ENCODE peak calls at places on chromosomes 3 and 15, in nine cellular contexts. K is IMR-90, F is GM12865, I is BJ, T is BE2C, M is hepatocyte, X is PC-9, J is HL-60, W is fibroblast of mammary gland. E is an unnamed sample.

GRCh38 chr3:45599424-45599886 is 4.9 kb downstream of the LIMD1 start:
- DNase-seq in K (no peak), F (no peak), I (no peak), T (no peak), M (no peak), X (no peak), J (no peak), W (no peak), E (no peak)

GRCh38 chr3:79651536-79652065 is 116.2 kb downstream of the ROBO1 start:
- DNase-seq in K (no peak), F (no peak), I (no peak), T (peak), M (no peak), X (no peak), J (no peak), W (no peak), E (no peak)

GRCh38 chr3:160784853-160785252 is 28.8 kb downstream of the PPM1L start:
- DNase-seq in K (no peak), F (no peak), I (no peak), T (no peak), M (peak), X (peak), J (no peak), W (no peak), E (peak)

GRCh38 chr3:171193693-171194092 is 167.2 kb upstream of the SLC2A2 start:
- DNase-seq in K (peak), F (no peak), I (no peak), T (no peak), M (no peak), X (no peak), J (no peak), W (no peak), E (no peak)

GRCh38 chr3:72062017-72062416 is 277.1 kb upstream of the PROK2 start:
- DNase-seq in K (no peak), F (no peak), I (no peak), T (no peak), M (no peak), X (no peak), J (no peak), W (no peak), E (no peak)

GRCh38 chr3:12644297-12644937 is 19.5 kb downstream of the RAF1 start:
- DNase-seq in K (peak), F (no peak), I (no peak), T (no peak), M (no peak), X (no peak), J (no peak), W (peak), E (no peak)

GRCh38 chr15:29471757-29472156 is 202.1 kb upstream of the NSMCE3 start:
- DNase-seq in K (no peak), F (no peak), I (no peak), T (no peak), M (no peak), X (no peak), J (no peak), W (no peak), E (no peak)

GRCh38 chr3:43413676-43414368 is 127.5 kb downstream of the SNRK start:
- DNase-seq in K (no peak), F (no peak), I (no peak), T (peak), M (no peak), X (no peak), J (no peak), W (no peak), E (no peak)

GRCh38 chr15:39188930-39189329 is 391.9 kb upstream of the THBS1 start:
- DNase-seq in K (peak), F (no peak), I (peak), T (no peak), M (peak), X (peak), J (no peak), W (peak), E (no peak)

GRCh38 chr3:185153861-185154629 is 1.2 kb upstream of the C3orf70 start:
- DNase-seq in K (no peak), F (no peak), I (no peak), T (no peak), M (no peak), X (no peak), J (no peak), W (no peak), E (no peak)

GRCh38 chr3:192841428-192841827 is 76.2 kb downstream of the MB21D2 start:
- DNase-seq in K (no peak), F (no peak), I (no peak), T (no peak), M (peak), X (no peak), J (no peak), W (no peak), E (no peak)

GRCh38 chr3:112089956-112090898 is 4.0 kb downstream of the C3orf52 start:
- DNase-seq in K (no peak), F (no peak), I (no peak), T (no peak), M (peak), X (no peak), J (no peak), W (no peak), E (no peak)

GRCh38 chr3:24496529-24497482 is 2.2 kb upstream of the THRB start:
- DNase-seq in K (peak), F (peak), I (peak), T (peak), M (peak), X (peak), J (no peak), W (peak), E (peak)

GRCh38 chr3:128421966-128422365 is 44.7 kb downstream of the DNAJB8 start:
- DNase-seq in K (no peak), F (no peak), I (no peak), T (no peak), M (no peak), X (no peak), J (no peak), W (no peak), E (no peak)

GRCh38 chr3:146382386-146382785 is 87.0 kb downstream of the PLSCR2 start:
- DNase-seq in K (peak), F (no peak), I (no peak), T (no peak), M (peak), X (peak), J (no peak), W (peak), E (peak)
- TF ChIP-seq CTCF in K (peak), F (no peak), I (peak), T (no peak), M (peak), X (no peak), J (no peak), W (peak), E (no peak)

GRCh38 chr3:29152379-29152778 is 128.5 kb upstream of the RBMS3 start:
- DNase-seq in K (no peak), F (no peak), I (no peak), T (peak), M (no peak), X (no peak), J (no peak), W (no peak), E (no peak)
- TF ChIP-seq CTCF in K (no peak), F (no peak), I (no peak), T (peak), M (no peak), X (no peak), J (no peak), W (no peak), E (no peak)

GRCh38 chr3:123840961-123841360 is 43.2 kb downstream of the MYLK start:
- DNase-seq in K (no peak), F (no peak), I (no peak), T (no peak), M (no peak), X (no peak), J (no peak), W (no peak), E (no peak)
- TF ChIP-seq CTCF in K (no peak), F (no peak), I (no peak), T (no peak), M (no peak), X (no peak), J (no peak), W (no peak), E (no peak)

GRCh38 chr3:188664795-188665194 is 507.0 kb upstream of the TPRG1 start:
- DNase-seq in K (no peak), F (peak), I (no peak), T (peak), M (no peak), X (no peak), J (no peak), W (peak), E (peak)
- TF ChIP-seq CTCF in K (peak), F (peak), I (peak), T (peak), M (no peak), X (peak), J (no peak), W (peak), E (peak)

E was measured in Calu3.